ENCODE peak calls at places on chromosomes 6 and 20, in nine cellular contexts. G is cardiac fibroblast; Q is right cardiac atrium; M is NCI-H345; T is WTC11; U is GM20000; V is HEK293T; H is NCI-H748 treated with DMSO at 0.1 percent for 48 hours; D is stimulated activated CD8-positive, alpha-beta memory T cell treated with anti-CD3 and anti-CD28 coated beads, Interleukin-4, amount 100 ng/mL, for 4 hours. F is an unnamed sample.

GRCh38 chr20:25496968-25497401 is 88.3 kb downstream of the NINL start:
- DNase-seq in V (no peak), H (no peak), U (no peak), D (no peak), Q (no peak), G (no peak), T (no peak), M (no peak), F (no peak)

GRCh38 chr6:6643398-6643797 is 54.9 kb downstream of the LY86 start:
- DNase-seq in D (no peak), G (no peak), Q (no peak), M (no peak), U (peak), V (no peak), H (no peak), T (no peak), F (no peak)

GRCh38 chr6:16238057-16238657 is at the start of gene GMPR:
- DNase-seq in M (peak), G (peak), H (peak), D (peak), Q (peak), V (peak), T (peak), U (peak), F (peak)

GRCh38 chr6:43964659-43965570 is 162.3 kb downstream of the MRPL14 start:
- DNase-seq in Q (no peak), T (no peak), M (no peak), G (no peak), D (no peak), U (no peak), H (no peak), V (no peak), F (no peak)

GRCh38 chr20:5364997-5365597 is 48.3 kb upstream of the PROKR2 start:
- DNase-seq in V (no peak), M (no peak), Q (no peak), D (no peak), H (no peak), T (no peak), U (no peak), G (peak), F (no peak)

GRCh38 chr20:2752631-2753455 is 47.6 kb downstream of the CPXM1 start:
- DNase-seq in G (peak), V (peak), T (peak), H (peak), M (peak), Q (peak), D (no peak), U (peak), F (no peak)

GRCh38 chr20:4666001-4666470 is 55.7 kb upstream of the PRND start:
- DNase-seq in D (peak), V (no peak), T (no peak), G (peak), H (no peak), U (no peak), Q (no peak), M (no peak), F (no peak)

GRCh38 chr6:118776607-118777549 is 117.1 kb upstream of the ASF1A start:
- DNase-seq in D (peak), H (peak), V (peak), Q (peak), G (peak), M (peak), T (peak), U (peak), F (peak)

GRCh38 chr20:15811951-15812350 is 761.3 kb downstream of the KIF16B start:
- DNase-seq in U (no peak), M (no peak), T (no peak), H (no peak), V (no peak), Q (no peak), D (no peak), G (no peak), F (peak)

F was measured in NCI-H526 treated with DMSO at 0.1 percent for 48 hours.